ENCODE peak calls at places on chromosome 2, in five cellular contexts. V is IMR-90, N is GM12878, S is K562, A is A549. W is an unnamed sample.

GRCh38 chr2:172038121-172038520 is 38.4 kb downstream of the METAP1D start:
- DNase-seq in A (no peak), N (no peak), V (peak), S (no peak), W (no peak)

GRCh38 chr2:137208361-137208973 is 443.1 kb downstream of the THSD7B start:
- DNase-seq in A (no peak), V (no peak), S (no peak), N (no peak), W (no peak)

GRCh38 chr2:64263315-64263714 is 119.1 kb upstream of the PELI1 start:
- DNase-seq in V (peak), A (no peak), S (no peak), N (no peak), W (no peak)

GRCh38 chr2:38045811-38046210 is 30.1 kb downstream of the CYP1B1 start:
- DNase-seq in V (peak), N (no peak), S (no peak), A (no peak), W (no peak)

GRCh38 chr2:215275819-215276218 is 36.0 kb upstream of the ATIC start:
- DNase-seq in V (no peak), S (no peak), A (no peak), N (no peak), W (no peak)

GRCh38 chr2:54757496-54757895 is 34.0 kb downstream of the EML6 start:
- DNase-seq in V (peak), N (no peak), S (no peak), A (no peak), W (no peak)

GRCh38 chr2:99822487-99823218 is 319.7 kb downstream of the AFF3 start:
- DNase-seq in N (no peak), V (no peak), S (no peak), A (no peak), W (no peak)

GRCh38 chr2:206202446-206202845 is 42.8 kb downstream of the EEF1B2 start:
- DNase-seq in N (no peak), A (no peak), V (no peak), S (no peak), W (no peak)

GRCh38 chr2:98564541-98565164 is 43.7 kb downstream of the COA5 start:
- DNase-seq in V (no peak), A (no peak), N (no peak), S (no peak), W (no peak)

GRCh38 chr2:211241891-211242290 is 685.5 kb downstream of the CPS1 start:
- DNase-seq in N (no peak), A (no peak), V (no peak), S (no peak), W (no peak)

GRCh38 chr2:3200420-3200939 is 177.1 kb downstream of the EIPR1 start:
- DNase-seq in V (no peak), A (no peak), N (no peak), S (no peak), W (no peak)

GRCh38 chr2:54176577-54176976 is 61.2 kb downstream of the ACYP2 start:
- DNase-seq in V (peak), S (no peak), A (no peak), N (no peak), W (peak)

GRCh38 chr2:111671426-111672150 is 212.4 kb downstream of the ANAPC1 start:
- DNase-seq in V (no peak), A (no peak), N (no peak), S (no peak), W (no peak)

GRCh38 chr2:129006135-129006885 is 687.6 kb upstream of the HS6ST1 start:
- DNase-seq in S (no peak), N (no peak), V (no peak), A (no peak), W (no peak)

GRCh38 chr2:135473567-135473966 is 57.5 kb downstream of the ZRANB3 start:
- DNase-seq in N (peak), A (peak), V (peak), S (peak), W (peak)

GRCh38 chr2:39701137-39701536 is 35.4 kb downstream of the TMEM178A start:
- DNase-seq in A (no peak), N (no peak), V (no peak), S (no peak), W (no peak)

GRCh38 chr2:39697480-39697879 is 31.8 kb downstream of the TMEM178A start:
- DNase-seq in A (no peak), N (no peak), V (peak), S (no peak), W (no peak)

GRCh38 chr2:39693275-39693674 is 27.6 kb downstream of the TMEM178A start:
- DNase-seq in V (no peak), N (no peak), A (no peak), S (no peak), W (no peak)

GRCh38 chr2:39696838-39697237 is 31.1 kb downstream of the TMEM178A start:
- DNase-seq in S (no peak), V (peak), A (peak), N (no peak), W (no peak)

DNA sequence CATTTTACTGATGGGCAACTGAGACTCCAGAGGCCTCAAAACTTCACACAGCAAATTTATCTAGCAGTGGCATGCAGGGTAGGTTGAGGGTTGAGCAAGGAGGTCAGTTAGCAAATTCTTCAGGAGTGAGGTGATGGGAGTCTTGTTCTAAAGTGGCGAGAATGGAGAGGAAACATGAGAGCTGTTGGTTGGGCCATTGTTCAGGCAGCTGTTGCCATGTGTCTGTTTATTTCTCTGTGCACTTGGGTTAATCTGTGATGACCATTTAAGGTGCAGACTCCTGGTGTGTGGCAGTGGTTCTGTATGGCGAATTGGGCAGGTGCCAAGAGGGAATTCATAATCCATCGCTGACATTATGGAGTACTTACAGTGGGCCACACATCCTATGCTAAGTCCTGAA is 30.4 kb downstream of the TMEM178A start:
- DNase-seq in N (no peak), V (peak), S (no peak), A (no peak), W (peak)
- TF ChIP-seq BHLHE40 in N (no peak), V (peak), S (no peak), A (no peak), W (no peak)

DNA sequence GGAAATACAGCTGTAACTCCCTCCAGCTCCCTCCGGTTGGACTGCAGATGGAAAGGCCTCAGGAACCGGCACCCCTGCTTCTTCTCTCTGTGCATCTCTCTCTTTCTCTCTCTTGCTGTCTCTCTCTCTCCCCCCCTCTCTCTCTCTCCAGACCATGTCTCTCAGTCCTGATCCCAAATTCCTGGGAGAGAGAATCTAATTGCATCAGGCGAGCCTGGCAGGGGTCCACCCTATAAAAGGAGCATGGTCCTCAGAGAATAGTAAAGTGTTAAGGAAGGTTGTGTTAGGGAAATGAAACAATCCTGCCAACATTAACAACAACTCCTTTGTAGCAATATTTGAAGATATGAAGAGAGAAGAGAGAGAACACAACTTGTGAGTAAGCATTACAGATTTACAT is 36.7 kb downstream of the VIT start:
- DNase-seq in A (no peak), S (no peak), V (no peak), N (no peak), W (no peak)
- TF ChIP-seq BHLHE40 in A (no peak), S (no peak), V (no peak), N (no peak), W (no peak)

GRCh38 chr2:217223222-217223930 is 363.5 kb upstream of the TNP1 start:
- DNase-seq in A (no peak), N (peak), V (peak), S (no peak), W (no peak)
- TF ChIP-seq BHLHE40 in A (no peak), N (peak), V (peak), S (no peak), W (no peak)

GRCh38 chr2:101574622-101575021 is 99.7 kb upstream of the RFX8 start:
- DNase-seq in A (no peak), S (no peak), N (no peak), V (no peak), W (no peak)
- TF ChIP-seq BHLHE40 in A (no peak), S (no peak), N (no peak), V (no peak), W (no peak)

GRCh38 chr2:195575879-195576391 is 81.1 kb upstream of the SLC39A10 start:
- DNase-seq in V (peak), N (no peak), A (peak), S (no peak), W (no peak)
- TF ChIP-seq BHLHE40 in V (no peak), N (no peak), A (no peak), S (no peak), W (no peak)

GRCh38 chr2:239249781-239250180 is 151.0 kb downstream of the HDAC4 start:
- DNase-seq in V (peak), A (no peak), S (no peak), N (no peak), W (no peak)

GRCh38 chr2:239245872-239246701 is 154.7 kb downstream of the HDAC4 start:
- DNase-seq in V (no peak), N (no peak), A (no peak), S (no peak), W (no peak)

GRCh38 chr2:239246723-239247122 is 154.1 kb downstream of the HDAC4 start:
- DNase-seq in A (no peak), S (no peak), N (no peak), V (no peak), W (no peak)

GRCh38 chr2:239249048-239249447 is 151.8 kb downstream of the HDAC4 start:
- DNase-seq in A (no peak), V (no peak), N (no peak), S (no peak), W (no peak)

DNA sequence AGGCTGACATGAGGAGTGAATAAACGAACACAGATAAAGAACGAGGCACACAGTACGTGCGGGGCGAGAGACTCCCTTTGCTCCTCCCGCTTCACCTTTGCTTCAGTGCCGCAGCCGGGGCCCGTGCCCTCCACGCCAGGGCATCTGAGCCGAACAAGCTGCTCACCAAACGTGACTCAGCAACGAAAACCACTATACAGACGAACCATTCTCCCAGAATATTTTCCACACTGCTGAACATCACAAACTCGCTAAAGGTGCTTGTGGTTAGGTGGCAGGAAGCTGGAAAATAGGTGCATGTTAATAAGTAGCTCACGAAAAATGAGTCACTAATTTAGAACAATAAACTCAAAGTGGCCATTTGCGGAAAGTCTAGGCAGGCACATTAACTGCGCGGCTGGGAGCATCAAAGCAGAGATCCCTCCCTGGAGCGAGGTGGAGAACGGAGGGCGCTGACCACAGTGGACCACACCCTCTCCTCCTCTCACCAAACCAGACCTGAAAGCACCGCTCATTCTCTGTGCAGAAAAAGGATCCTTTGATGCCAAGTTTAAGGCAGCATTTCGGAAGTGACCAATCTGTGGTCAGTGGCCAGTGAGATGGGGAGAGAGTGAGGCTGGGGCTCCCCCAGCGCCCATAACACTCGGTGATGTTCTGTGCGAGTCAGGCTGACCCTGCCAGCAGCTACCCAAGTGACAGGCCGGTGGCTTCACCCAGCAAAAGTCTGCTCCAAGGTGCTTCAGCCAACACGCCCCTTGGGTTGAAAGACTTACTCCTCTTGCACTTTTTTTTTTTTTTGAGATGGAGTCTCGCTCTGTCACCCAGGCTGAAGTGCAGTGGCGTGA is 153.2 kb downstream of the HDAC4 start:
- DNase-seq in A (no peak), S (no peak), V (no peak), N (no peak), W (no peak)
- TF ChIP-seq BHLHE40 in A (no peak), S (no peak), V (no peak), N (no peak), W (no peak)

GRCh38 chr2:234403751-234404150 is 93.1 kb downstream of the ARL4C start:
- DNase-seq in A (no peak), V (no peak), N (no peak), S (no peak), W (no peak)
- TF ChIP-seq BHLHE40 in A (no peak), V (no peak), N (no peak), S (no peak), W (no peak)

W was measured in HEK293T.